ENCODE peak calls at places on chromosomes 1 and 21, in eight cellular contexts. P, A, H, J, K, M, I and F are unnamed samples.

GRCh38 chr1:151968058-151968457 is 25.6 kb downstream of the S100A10 start:
- DNase-seq in I (no peak), M (peak), H (no peak), A (peak), P (peak), K (no peak), J (no peak), F (no peak)

GRCh38 chr1:101128851-101129250 is 103.3 kb upstream of the DPH5 start:
- DNase-seq in J (no peak), K (no peak), H (no peak), I (no peak), P (no peak), M (no peak), A (no peak), F (no peak)

GRCh38 chr1:233700338-233700737 is 86.4 kb downstream of the KCNK1 start:
- DNase-seq in H (no peak), A (no peak), M (no peak), J (no peak), P (no peak), K (no peak), I (no peak), F (no peak)

GRCh38 chr1:168230709-168231108 is 4.9 kb downstream of the SFT2D2 start:
- DNase-seq in M (no peak), I (no peak), J (no peak), P (no peak), H (no peak), A (no peak), K (no peak), F (no peak)

GRCh38 chr1:37456614-37457013 is 17.8 kb upstream of the ZC3H12A start:
- DNase-seq in J (no peak), I (no peak), H (no peak), M (no peak), A (no peak), K (no peak), P (no peak), F (no peak)

GRCh38 chr1:231564373-231564772 is 35.9 kb downstream of the TSNAX start:
- DNase-seq in J (no peak), A (no peak), K (no peak), I (no peak), M (no peak), H (no peak), P (no peak), F (no peak)

GRCh38 chr1:29639156-29639736 is 402.9 kb downstream of the PTPRU start:
- DNase-seq in I (no peak), P (no peak), M (no peak), K (no peak), J (no peak), H (no peak), A (no peak), F (no peak)

GRCh38 chr1:5001466-5001865 is 347.1 kb downstream of the AJAP1 start:
- DNase-seq in J (no peak), K (no peak), H (no peak), I (no peak), A (no peak), M (no peak), P (peak), F (no peak)

GRCh38 chr1:56576880-56577858 is 2.2 kb downstream of the PLPP3 start:
- DNase-seq in M (peak), H (no peak), I (no peak), P (no peak), K (no peak), J (no peak), A (no peak), F (no peak)

GRCh38 chr21:21210552-21210951 is 212.3 kb downstream of the NCAM2 start:
- DNase-seq in H (no peak), M (no peak), K (no peak), I (no peak), P (no peak), A (no peak), J (no peak), F (no peak)

GRCh38 chr21:45525153-45525909 is 16.9 kb downstream of the SLC19A1 start:
- DNase-seq in P (no peak), I (no peak), A (no peak), M (no peak), K (no peak), J (no peak), H (no peak), F (peak)

GRCh38 chr1:47189844-47190562 is at the start of gene PDZK1IP1:
- DNase-seq in M (no peak), P (no peak), K (no peak), J (no peak), I (no peak), H (peak), A (no peak), F (peak)